ENCODE peak calls at places on chromosomes 6 and 20, in ten cellular contexts. P is IMR-90, A is fibroblast of mammary gland, L is tibial artery, N is neuronal stem cell, O is thyroid gland, H is pancreas, U is A549, T is H7, B is testis. V is an unnamed sample.

GRCh38 chr20:36153754-36154695 is 515 bp upstream of the EPB41L1 start:
- DNase-seq in P (peak), A (peak), L (peak), N (peak), O (peak), H (peak), U (peak), T (peak), B (peak), V (no peak)

GRCh38 chr6:158086706-158087518 is 81.2 kb downstream of the SERAC1 start:
- DNase-seq in P (no peak), A (no peak), L (peak), N (no peak), O (peak), H (no peak), U (no peak), T (peak), B (peak), V (peak)

GRCh38 chr20:1775117-1775516 is 117.5 kb upstream of the SIRPG start:
- DNase-seq in P (peak), A (peak), L (no peak), N (no peak), O (no peak), H (no peak), U (no peak), T (no peak), B (peak), V (no peak)

GRCh38 chr6:71349395-71349794 is 60.8 kb downstream of the OGFRL1 start:
- DNase-seq in P (peak), A (peak), L (no peak), N (peak), O (no peak), H (no peak), U (peak), T (no peak), B (no peak), V (no peak)

GRCh38 chr6:16637635-16638034 is 123.6 kb downstream of the ATXN1 start:
- DNase-seq in P (no peak), A (peak), L (no peak), N (no peak), O (no peak), H (no peak), U (no peak), T (no peak), B (no peak), V (no peak)

GRCh38 chr6:22804620-22805271 is 235.4 kb downstream of the HDGFL1 start:
- DNase-seq in P (no peak), A (peak), L (no peak), N (no peak), O (no peak), H (no peak), U (no peak), T (no peak), B (no peak), V (no peak)

GRCh38 chr6:75230484-75231325 is 12.9 kb downstream of the COX7A2 start:
- DNase-seq in P (peak), A (peak), L (no peak), N (peak), O (peak), H (peak), U (peak), T (peak), B (no peak), V (no peak)

GRCh38 chr6:69338431-69339162 is 458.2 kb downstream of the LMBRD1 start:
- DNase-seq in P (no peak), A (no peak), L (no peak), N (no peak), O (no peak), H (no peak), U (no peak), T (no peak), B (no peak), V (no peak)

GRCh38 chr6:86192123-86192522 is 549.4 kb upstream of the SYNCRIP start:
- DNase-seq in P (no peak), A (peak), L (no peak), N (no peak), O (no peak), H (peak), U (peak), T (peak), B (peak), V (peak)

GRCh38 chr6:4270799-4271198 is 135.4 kb upstream of the ECI2 start:
- DNase-seq in P (peak), A (peak), L (no peak), N (no peak), O (no peak), H (no peak), U (no peak), T (no peak), B (no peak), V (no peak)

GRCh38 chr6:48229849-48230248 is 118.9 kb upstream of the PTCHD4 start:
- DNase-seq in P (no peak), A (no peak), L (no peak), N (no peak), O (no peak), H (no peak), U (no peak), T (no peak), B (no peak), V (no peak)

GRCh38 chr20:1663917-1664316 is 6.3 kb upstream of the SIRPG start:
- DNase-seq in P (peak), A (peak), L (no peak), N (no peak), O (no peak), H (no peak), U (no peak), T (no peak), B (no peak), V (peak)

GRCh38 chr6:4607026-4607704 is 169.0 kb upstream of the CDYL start:
- DNase-seq in P (peak), A (peak), L (peak), N (no peak), O (peak), H (peak), U (no peak), T (no peak), B (peak), V (no peak)

GRCh38 chr6:125944434-125944816 is 12.1 kb upstream of the HINT3 start:
- DNase-seq in P (peak), A (peak), L (peak), N (no peak), O (peak), H (peak), U (peak), T (no peak), B (peak), V (no peak)

GRCh38 chr6:41941280-41942044 is at the start of gene CCND3:
- DNase-seq in P (peak), A (no peak), L (peak), N (peak), O (peak), H (peak), U (peak), T (peak), B (peak), V (peak)

GRCh38 chr20:47432251-47433210 is 69.2 kb upstream of the NCOA3 start:
- DNase-seq in P (peak), A (peak), L (no peak), N (no peak), O (peak), H (no peak), U (peak), T (no peak), B (no peak), V (no peak)

GRCh38 chr6:89794324-89794723 is 25.3 kb downstream of the MDN1 start:
- DNase-seq in P (no peak), A (no peak), L (no peak), N (no peak), O (no peak), H (no peak), U (no peak), T (no peak), B (no peak), V (peak)

GRCh38 chr6:69466979-69467570 is 329.7 kb downstream of the LMBRD1 start:
- DNase-seq in P (no peak), A (no peak), L (no peak), N (no peak), O (no peak), H (no peak), U (no peak), T (no peak), B (no peak), V (no peak)

GRCh38 chr20:54078296-54078695 is 7.9 kb upstream of the BCAS1 start:
- DNase-seq in P (no peak), A (no peak), L (no peak), N (no peak), O (no peak), H (no peak), U (no peak), T (no peak), B (no peak), V (peak)

GRCh38 chr20:46566125-46566524 is 15.7 kb upstream of the OCSTAMP start:
- DNase-seq in P (no peak), A (no peak), L (no peak), N (no peak), O (no peak), H (no peak), U (no peak), T (peak), B (no peak), V (no peak)

GRCh38 chr20:51500311-51500710 is 42.2 kb downstream of the NFATC2 start:
- DNase-seq in P (no peak), A (no peak), L (no peak), N (no peak), O (no peak), H (no peak), U (no peak), T (no peak), B (no peak), V (peak)

GRCh38 chr20:3203315-3204123 is 963 bp downstream of the DDRGK1 start:
- DNase-seq in P (no peak), A (peak), L (no peak), N (no peak), O (peak), H (peak), U (no peak), T (peak), B (peak), V (no peak)

DNA sequence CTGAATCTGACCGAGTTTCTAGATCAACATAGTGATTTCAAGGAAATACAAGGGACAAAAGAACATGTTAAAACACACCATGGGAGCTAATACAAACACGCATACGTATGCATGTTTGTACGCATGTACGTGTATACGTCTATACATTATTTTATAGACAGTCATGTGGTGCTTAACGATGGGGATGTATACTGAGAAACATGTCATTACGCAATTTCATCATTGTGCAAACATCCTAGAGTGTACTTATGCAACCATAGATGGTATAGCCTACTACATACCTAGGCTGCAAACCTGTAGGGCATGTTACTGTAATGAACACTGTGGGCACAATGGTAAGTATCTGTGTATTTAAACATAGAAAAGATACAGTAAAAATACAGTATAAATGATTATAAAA is 25.0 kb upstream of the NELFCD start:
- DNase-seq in P (no peak), A (no peak), L (no peak), N (no peak), O (no peak), H (no peak), U (no peak), T (no peak), B (no peak), V (no peak)
- H3K4me3 ChIP-seq in P (no peak), A (no peak), L (no peak), N (no peak), O (no peak), H (no peak), U (no peak), T (no peak), B (no peak), V (no peak)

GRCh38 chr20:21706345-21707195 is 1.1 kb downstream of the PAX1 start:
- DNase-seq in P (no peak), A (no peak), L (no peak), N (no peak), O (no peak), H (no peak), U (no peak), T (peak), B (no peak), V (no peak)
- H3K4me3 ChIP-seq in P (no peak), A (no peak), L (no peak), N (no peak), O (no peak), H (no peak), U (no peak), T (no peak), B (no peak), V (no peak)

GRCh38 chr6:39453236-39453635 is 130.7 kb upstream of the KCNK16 start:
- DNase-seq in P (no peak), A (peak), L (no peak), N (no peak), O (no peak), H (no peak), U (no peak), T (no peak), B (no peak), V (no peak)
- H3K4me3 ChIP-seq in P (no peak), A (no peak), L (no peak), N (no peak), O (no peak), H (no peak), U (no peak), T (no peak), B (no peak), V (no peak)

DNA sequence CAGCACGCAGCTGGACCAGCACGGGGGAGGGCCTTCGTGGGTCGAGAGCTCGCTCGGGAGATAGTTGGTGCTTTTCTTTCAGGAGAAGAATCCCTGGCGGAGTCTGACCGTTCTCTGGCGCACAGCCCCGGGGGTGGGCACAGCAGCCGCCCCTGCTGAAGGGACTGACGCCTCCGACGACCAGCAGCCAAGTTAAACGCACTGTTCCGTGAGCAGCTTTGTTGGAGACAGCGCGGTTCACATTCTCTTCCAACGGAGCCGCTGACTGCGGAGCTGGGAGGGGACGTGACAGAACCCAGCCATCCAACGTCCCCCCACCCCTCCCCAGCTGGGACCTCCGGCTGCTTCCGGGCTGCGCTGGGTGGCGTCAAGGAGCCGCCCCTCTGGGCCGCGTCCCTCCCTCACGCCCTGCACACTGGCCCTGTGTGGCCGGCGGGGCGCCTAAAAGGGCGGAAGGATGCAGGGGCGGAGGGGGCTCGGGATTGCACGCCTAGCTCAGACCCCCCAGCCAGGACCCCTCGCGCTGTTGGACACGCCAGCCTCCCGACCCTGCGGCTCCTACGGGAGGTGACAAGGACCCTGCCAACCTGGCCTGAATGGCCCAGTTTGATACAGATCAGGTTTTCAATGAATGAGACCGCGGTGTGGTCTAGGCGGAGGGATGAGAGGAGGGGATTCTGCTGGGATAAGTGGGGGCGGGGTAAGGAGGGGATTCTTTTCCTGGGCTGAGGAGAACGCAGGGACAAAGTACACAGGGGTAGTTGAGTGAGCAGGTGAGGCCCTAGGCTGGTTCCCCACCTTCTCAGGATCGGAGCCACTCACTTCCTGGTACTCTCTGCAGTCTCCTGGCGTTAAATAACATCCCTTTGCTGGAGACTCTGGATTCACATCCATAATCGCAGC is 36.4 kb upstream of the KHDC1 start:
- DNase-seq in P (no peak), A (no peak), L (no peak), N (no peak), O (no peak), H (no peak), U (no peak), T (peak), B (peak), V (no peak)
- H3K4me3 ChIP-seq in P (no peak), A (peak), L (peak), N (no peak), O (no peak), H (no peak), U (no peak), T (no peak), B (peak), V (no peak)

V was measured in Jurkat, Clone E6-1.